ENCODE peak calls at places on chromosomes 5 and 9, in seven cellular contexts. W is IMR-90, X is mesendoderm, M is H9, Z is mesenchymal stem cell, J is H1, V is trophoblast cell. A is an unnamed sample.

GRCh38 chr5:61298066-61298465 is 34.0 kb upstream of the ZSWIM6 start:
- DNase-seq in W (no peak), X (no peak), M (no peak), Z (no peak), J (no peak), V (no peak), A (no peak)

GRCh38 chr5:12883395-12883794 is 979.1 kb upstream of the CTNND2 start:
- DNase-seq in W (no peak), X (peak; percentile 39), M (no peak), Z (no peak), J (peak; percentile 15), V (no peak), A (no peak)

GRCh38 chr9:99978221-99978620 is 71.8 kb downstream of the STX17 start:
- DNase-seq in W (no peak), X (no peak), M (no peak), Z (no peak), J (no peak), V (no peak), A (peak; percentile 40)

GRCh38 chr5:180830253-180831138 is 27.9 kb upstream of the MGAT1 start:
- DNase-seq in W (peak; percentile 39), X (peak; percentile 68), M (peak; percentile 67), Z (no peak), J (no peak), V (peak; percentile 55), A (no peak)

GRCh38 chr5:140713562-140714094 is 13.4 kb downstream of the ZMAT2 start:
- DNase-seq in W (no peak), X (no peak), M (no peak), Z (no peak), J (no peak), V (no peak), A (no peak)

GRCh38 chr9:31542384-31543055 is 841.9 kb upstream of the ACO1 start:
- DNase-seq in W (peak; percentile 4), X (peak; percentile 64), M (peak; percentile 52), Z (peak; percentile 81), J (no peak), V (no peak), A (no peak)

GRCh38 chr5:32018476-32019436 is 155.4 kb downstream of the GOLPH3 start:
- DNase-seq in W (no peak), X (no peak), M (no peak), Z (no peak), J (no peak), V (no peak), A (no peak)

GRCh38 chr9:89887286-89887685 is 282.5 kb downstream of the GADD45G start:
- DNase-seq in W (no peak), X (no peak), M (peak; percentile 6), Z (no peak), J (no peak), V (no peak), A (no peak)

GRCh38 chr5:158013939-158014338 is 155.0 kb upstream of the CLINT1 start:
- DNase-seq in W (peak; percentile 12), X (peak; percentile 89), M (peak; percentile 75), Z (no peak), J (no peak), V (peak; percentile 25), A (no peak)

GRCh38 chr5:101390317-101390908 is 487.3 kb upstream of the ST8SIA4 start:
- DNase-seq in W (peak; percentile 45), X (peak; percentile 93), M (peak; percentile 31), Z (peak; percentile 67), J (no peak), V (peak; percentile 47), A (peak; percentile 62)

GRCh38 chr5:41956943-41957342 is 31.9 kb downstream of the FBXO4 start:
- DNase-seq in W (no peak), X (no peak), M (no peak), Z (no peak), J (no peak), V (no peak), A (no peak)

GRCh38 chr5:98839469-98840383 is 66.3 kb downstream of the RGMB start:
- DNase-seq in W (no peak), X (peak; percentile 6), M (peak; percentile 49), Z (no peak), J (no peak), V (no peak), A (no peak)

GRCh38 chr9:132249123-132249522 is 87.3 kb downstream of the NTNG2 start:
- DNase-seq in W (no peak), X (no peak), M (no peak), Z (no peak), J (no peak), V (no peak), A (no peak)

GRCh38 chr9:96491079-96491879 is 41.3 kb downstream of the HABP4 start:
- DNase-seq in W (peak; percentile 77), X (no peak), M (no peak), Z (no peak), J (no peak), V (no peak), A (no peak)

GRCh38 chr9:74449060-74449459 is 48.1 kb upstream of the RORB start:
- DNase-seq in W (no peak), X (no peak), M (no peak), Z (no peak), J (no peak), V (no peak), A (no peak)

GRCh38 chr5:82164957-82165698 is 113.0 kb downstream of the RPS23 start:
- DNase-seq in W (peak; percentile 84), X (peak; percentile 65), M (peak; percentile 43), Z (peak; percentile 64), J (no peak), V (no peak), A (no peak)

GRCh38 chr5:168401880-168402279 is 84.4 kb upstream of the RARS1 start:
- DNase-seq in W (no peak), X (peak; percentile 29), M (no peak), Z (no peak), J (no peak), V (peak; percentile 64), A (no peak)

GRCh38 chr5:137622850-137623249 is 113.0 kb downstream of the KLHL3 start:
- DNase-seq in W (no peak), X (no peak), M (no peak), Z (no peak), J (no peak), V (peak; percentile 26), A (no peak)

GRCh38 chr5:111553889-111554288 is 41.6 kb upstream of the STARD4 start:
- DNase-seq in W (no peak), X (no peak), M (no peak), Z (no peak), J (no peak), V (no peak), A (no peak)

GRCh38 chr9:99039388-99040182 is 65.3 kb upstream of the TGFBR1 start:
- DNase-seq in W (peak; percentile 51), X (no peak), M (no peak), Z (peak; percentile 31), J (no peak), V (no peak), A (no peak)

GRCh38 chr9:133874061-133874638 is 118.0 kb downstream of the VAV2 start:
- DNase-seq in W (peak; percentile 70), X (peak; percentile 82), M (no peak), Z (peak; percentile 81), J (no peak), V (peak; percentile 100), A (no peak)

GRCh38 chr9:35940474-35941467 is 17.2 kb downstream of the OR2S2 start:
- DNase-seq in W (no peak), X (no peak), M (no peak), Z (no peak), J (no peak), V (peak; percentile 68), A (no peak)

GRCh38 chr9:77954018-77954417 is 77.6 kb downstream of the GNAQ start:
- DNase-seq in W (peak; percentile 60), X (no peak), M (no peak), Z (peak; percentile 22), J (no peak), V (no peak), A (no peak)

GRCh38 chr9:77953590-77953989 is 78.0 kb downstream of the GNAQ start:
- DNase-seq in W (no peak), X (no peak), M (no peak), Z (no peak), J (no peak), V (no peak), A (no peak)

GRCh38 chr9:77957652-77958051 is 74.0 kb downstream of the GNAQ start:
- DNase-seq in W (no peak), X (no peak), M (no peak), Z (no peak), J (no peak), V (peak; percentile 49), A (no peak)

GRCh38 chr9:77954619-77955018 is 77.0 kb downstream of the GNAQ start:
- DNase-seq in W (no peak), X (no peak), M (no peak), Z (peak; percentile 52), J (no peak), V (no peak), A (no peak)

DNA sequence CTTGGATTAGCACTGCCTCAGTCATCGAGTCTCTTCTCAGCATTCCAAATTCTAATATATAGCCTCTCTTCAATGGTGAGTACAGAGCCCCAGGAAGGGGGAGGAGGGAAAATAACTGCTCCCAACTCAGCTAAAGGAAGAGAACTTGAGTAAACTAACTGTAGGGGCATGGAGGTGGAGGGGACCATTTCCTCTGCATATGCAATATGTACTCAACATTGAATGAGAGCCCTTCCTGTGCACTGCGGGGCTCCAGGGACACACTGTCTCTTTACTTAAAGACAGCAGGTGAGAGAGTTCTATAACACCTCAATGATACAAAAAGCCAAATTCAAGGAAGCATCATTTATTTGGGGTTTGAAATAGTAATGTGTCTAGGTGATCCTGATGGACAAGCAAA is 75.1 kb downstream of the GNAQ start:
- DNase-seq in W (no peak), X (peak; percentile 42), M (no peak), Z (no peak), J (no peak), V (no peak), A (no peak)
- H3K4ac ChIP-seq in W (no peak overlapping the region), X (no peak overlapping the region), M (no peak overlapping the region), Z (no peak overlapping the region), J (no peak overlapping the region), V (no peak overlapping the region), A (no peak overlapping the region)

GRCh38 chr9:127396808-127397721 is at the start of gene SLC2A8:
- DNase-seq in W (peak; percentile 99), X (peak; percentile 100), M (peak; percentile 100), Z (peak; percentile 100), J (peak; percentile 99), V (peak; percentile 100), A (peak; percentile 99)
- H4K8ac ChIP-seq in W (no peak within 1 kb of the TSS), X (no peak within 1 kb of the TSS), M (no peak within 1 kb of the TSS), Z (peak within 1 kb of the TSS; percentile 30), J (peak within 1 kb of the TSS; percentile 47), V (peak within 1 kb of the TSS; percentile 57), A (no peak within 1 kb of the TSS)

GRCh38 chr9:85108806-85109205 is 439.3 kb downstream of the NTRK2 start:
- DNase-seq in W (no peak), X (no peak), M (no peak), Z (no peak), J (no peak), V (no peak), A (no peak)

GRCh38 chr9:85112376-85112775 is 442.8 kb downstream of the NTRK2 start:
- DNase-seq in W (no peak), X (no peak), M (no peak), Z (no peak), J (no peak), V (no peak), A (no peak)

GRCh38 chr9:85112933-85113418 is 443.4 kb downstream of the NTRK2 start:
- DNase-seq in W (no peak), X (no peak), M (no peak), Z (no peak), J (no peak), V (no peak), A (no peak)

GRCh38 chr9:85108229-85108628 is 438.7 kb downstream of the NTRK2 start:
- DNase-seq in W (no peak), X (peak; percentile 7), M (no peak), Z (no peak), J (no peak), V (no peak), A (no peak)
- H3K4ac ChIP-seq in W (no peak overlapping the region), X (no peak overlapping the region), M (no peak overlapping the region), Z (no peak overlapping the region), J (no peak overlapping the region), V (no peak overlapping the region), A (no peak overlapping the region)

GRCh38 chr9:19239955-19240354 is 9.5 kb downstream of the DENND4C start:
- DNase-seq in W (peak; percentile 25), X (no peak), M (no peak), Z (peak; percentile 40), J (no peak), V (no peak), A (no peak)
- H4K8ac ChIP-seq in W (no peak overlapping the region), X (no peak overlapping the region), M (no peak overlapping the region), Z (no peak overlapping the region), J (no peak overlapping the region), V (no peak overlapping the region), A (no peak overlapping the region)

A was measured in neuronal stem cell.